ENCODE peak calls at places on chromosomes 11 and 22, in six cellular contexts. One of them, this sample, is unnamed.

GRCh38 chr11:71385091-71385490 is 63.1 kb downstream of the DHCR7 start:
- DNase-seq in ovary: no peak
- DNase-seq in brain microvascular endothelial cell: no peak
- DNase-seq in CD8-positive, alpha-beta T cell: no peak
- DNase-seq in coronary artery: no peak
- DNase-seq in testis: no peak
- DNase-seq in this sample: no peak

GRCh38 chr11:9273430-9274336 is 8.5 kb upstream of the DENND5A start:
- DNase-seq in ovary: no peak
- DNase-seq in brain microvascular endothelial cell: no peak
- DNase-seq in CD8-positive, alpha-beta T cell: no peak
- DNase-seq in coronary artery: no peak
- DNase-seq in testis: no peak
- DNase-seq in this sample: no peak

GRCh38 chr11:10785146-10785474 is 23.6 kb downstream of the EIF4G2 start:
- DNase-seq in ovary: no peak
- DNase-seq in brain microvascular endothelial cell: no peak
- DNase-seq in CD8-positive, alpha-beta T cell: no peak
- DNase-seq in coronary artery: no peak
- DNase-seq in testis: no peak
- DNase-seq in this sample: no peak

GRCh38 chr11:120324932-120325810 is at the start of gene TLCD5:
- DNase-seq in ovary: peak
- DNase-seq in brain microvascular endothelial cell: peak
- DNase-seq in CD8-positive, alpha-beta T cell: peak
- DNase-seq in coronary artery: peak
- DNase-seq in testis: peak
- DNase-seq in this sample: no peak

GRCh38 chr11:117861151-117862018 is 15.1 kb downstream of the FXYD6 start:
- DNase-seq in ovary: no peak
- DNase-seq in brain microvascular endothelial cell: no peak
- DNase-seq in CD8-positive, alpha-beta T cell: no peak
- DNase-seq in coronary artery: peak
- DNase-seq in testis: peak
- DNase-seq in this sample: no peak

GRCh38 chr22:17542452-17542851 is 20.8 kb upstream of the SLC25A18 start:
- DNase-seq in ovary: no peak
- DNase-seq in brain microvascular endothelial cell: no peak
- DNase-seq in CD8-positive, alpha-beta T cell: no peak
- DNase-seq in coronary artery: no peak
- DNase-seq in testis: no peak
- DNase-seq in this sample: no peak

GRCh38 chr11:13368041-13368446 is 90.5 kb downstream of the BMAL1 start:
- DNase-seq in ovary: no peak
- DNase-seq in brain microvascular endothelial cell: peak
- DNase-seq in CD8-positive, alpha-beta T cell: no peak
- DNase-seq in coronary artery: no peak
- DNase-seq in testis: no peak
- DNase-seq in this sample: peak

GRCh38 chr11:103609117-103610066 is 427.0 kb upstream of the DDI1 start:
- DNase-seq in ovary: no peak
- DNase-seq in brain microvascular endothelial cell: peak
- DNase-seq in CD8-positive, alpha-beta T cell: no peak
- DNase-seq in coronary artery: no peak
- DNase-seq in testis: no peak
- DNase-seq in this sample: peak

GRCh38 chr11:76791861-76792260 is 8.7 kb downstream of the TSKU start:
- DNase-seq in ovary: no peak
- DNase-seq in brain microvascular endothelial cell: peak
- DNase-seq in CD8-positive, alpha-beta T cell: no peak
- DNase-seq in coronary artery: peak
- DNase-seq in testis: no peak
- DNase-seq in this sample: no peak

GRCh38 chr22:40747361-40747760 is 68.1 kb downstream of the MCHR1 start:
- DNase-seq in ovary: no peak
- DNase-seq in brain microvascular endothelial cell: no peak
- DNase-seq in CD8-positive, alpha-beta T cell: no peak
- DNase-seq in coronary artery: no peak
- DNase-seq in testis: no peak
- DNase-seq in this sample: no peak

GRCh38 chr11:83410605-83411565 is 124.7 kb upstream of the CCDC90B start:
- DNase-seq in ovary: no peak
- DNase-seq in brain microvascular endothelial cell: no peak
- DNase-seq in CD8-positive, alpha-beta T cell: no peak
- DNase-seq in coronary artery: no peak
- DNase-seq in testis: no peak
- DNase-seq in this sample: no peak

GRCh38 chr22:27173530-27173929 is 516.1 kb downstream of the MIAT start:
- DNase-seq in ovary: no peak
- DNase-seq in brain microvascular endothelial cell: no peak
- DNase-seq in CD8-positive, alpha-beta T cell: no peak
- DNase-seq in coronary artery: no peak
- DNase-seq in testis: no peak
- DNase-seq in this sample: no peak

GRCh38 chr22:43945632-43946390 is 9.4 kb upstream of the SAMM50 start:
- DNase-seq in ovary: no peak
- DNase-seq in brain microvascular endothelial cell: peak
- DNase-seq in CD8-positive, alpha-beta T cell: peak
- DNase-seq in coronary artery: no peak
- DNase-seq in testis: peak
- DNase-seq in this sample: no peak

GRCh38 chr11:75576445-75577049 is 14.5 kb downstream of the SERPINH1 start:
- DNase-seq in ovary: peak
- DNase-seq in brain microvascular endothelial cell: peak
- DNase-seq in CD8-positive, alpha-beta T cell: no peak
- DNase-seq in coronary artery: no peak
- DNase-seq in testis: peak
- DNase-seq in this sample: no peak

GRCh38 chr11:108886608-108887007 is 221.7 kb downstream of the DDX10 start:
- DNase-seq in ovary: no peak
- DNase-seq in brain microvascular endothelial cell: peak
- DNase-seq in CD8-positive, alpha-beta T cell: no peak
- DNase-seq in coronary artery: no peak
- DNase-seq in testis: no peak
- DNase-seq in this sample: peak

GRCh38 chr11:19846654-19847330 is 134.2 kb downstream of the NAV2 start:
- DNase-seq in ovary: peak
- DNase-seq in brain microvascular endothelial cell: peak
- DNase-seq in CD8-positive, alpha-beta T cell: no peak
- DNase-seq in coronary artery: peak
- DNase-seq in testis: no peak
- DNase-seq in this sample: no peak

GRCh38 chr11:14584595-14584994 is 59.0 kb upstream of the PDE3B start:
- DNase-seq in ovary: no peak
- DNase-seq in brain microvascular endothelial cell: no peak
- DNase-seq in CD8-positive, alpha-beta T cell: no peak
- DNase-seq in coronary artery: no peak
- DNase-seq in testis: no peak
- DNase-seq in this sample: no peak

GRCh38 chr11:62599069-62599696 is 2.5 kb downstream of the MTA2 start:
- DNase-seq in ovary: peak
- DNase-seq in brain microvascular endothelial cell: peak
- DNase-seq in CD8-positive, alpha-beta T cell: peak
- DNase-seq in coronary artery: peak
- DNase-seq in testis: peak
- DNase-seq in this sample: peak

GRCh38 chr11:71489311-71490043 is 36.5 kb downstream of the NADSYN1 start:
- DNase-seq in ovary: no peak
- DNase-seq in brain microvascular endothelial cell: peak
- DNase-seq in CD8-positive, alpha-beta T cell: no peak
- DNase-seq in coronary artery: no peak
- DNase-seq in testis: no peak
- DNase-seq in this sample: peak

GRCh38 chr22:27220349-27220748 is 563.0 kb downstream of the MIAT start:
- DNase-seq in ovary: no peak
- DNase-seq in brain microvascular endothelial cell: peak
- DNase-seq in CD8-positive, alpha-beta T cell: no peak
- DNase-seq in coronary artery: peak
- DNase-seq in testis: no peak
- DNase-seq in this sample: peak

GRCh38 chr22:32106930-32107329 is 52.2 kb downstream of the C22orf42 start:
- DNase-seq in ovary: no peak
- DNase-seq in brain microvascular endothelial cell: no peak
- DNase-seq in CD8-positive, alpha-beta T cell: no peak
- DNase-seq in coronary artery: no peak
- DNase-seq in testis: no peak
- DNase-seq in this sample: no peak

GRCh38 chr11:10395196-10395897 is 59.7 kb upstream of the AMPD3 start:
- DNase-seq in ovary: no peak
- DNase-seq in brain microvascular endothelial cell: no peak
- DNase-seq in CD8-positive, alpha-beta T cell: no peak
- DNase-seq in coronary artery: no peak
- DNase-seq in testis: no peak
- DNase-seq in this sample: no peak

GRCh38 chr22:45867118-45867905 is 109.7 kb downstream of the WNT7B start:
- DNase-seq in ovary: no peak
- DNase-seq in brain microvascular endothelial cell: no peak
- DNase-seq in CD8-positive, alpha-beta T cell: no peak
- DNase-seq in coronary artery: no peak
- DNase-seq in testis: peak
- DNase-seq in this sample: no peak
- TF ChIP-seq CTCF in ovary: peak
- TF ChIP-seq CTCF in brain microvascular endothelial cell: no peak
- TF ChIP-seq CTCF in CD8-positive, alpha-beta T cell: no peak
- TF ChIP-seq CTCF in coronary artery: no peak
- TF ChIP-seq CTCF in testis: peak
- TF ChIP-seq CTCF in this sample: peak

GRCh38 chr11:113192121-113192925 is 122.1 kb upstream of the TTC12 start:
- DNase-seq in ovary: no peak
- DNase-seq in brain microvascular endothelial cell: no peak
- DNase-seq in CD8-positive, alpha-beta T cell: no peak
- DNase-seq in coronary artery: no peak
- DNase-seq in testis: no peak
- DNase-seq in this sample: no peak

GRCh38 chr11:113197456-113197855 is 116.9 kb upstream of the TTC12 start:
- DNase-seq in ovary: no peak
- DNase-seq in brain microvascular endothelial cell: no peak
- DNase-seq in CD8-positive, alpha-beta T cell: no peak
- DNase-seq in coronary artery: no peak
- DNase-seq in testis: no peak
- DNase-seq in this sample: no peak

GRCh38 chr11:113193077-113193476 is 121.3 kb upstream of the TTC12 start:
- DNase-seq in ovary: no peak
- DNase-seq in brain microvascular endothelial cell: no peak
- DNase-seq in CD8-positive, alpha-beta T cell: no peak
- DNase-seq in coronary artery: no peak
- DNase-seq in testis: no peak
- DNase-seq in this sample: no peak

GRCh38 chr11:113195728-113196127 is 118.7 kb upstream of the TTC12 start:
- DNase-seq in ovary: no peak
- DNase-seq in brain microvascular endothelial cell: no peak
- DNase-seq in CD8-positive, alpha-beta T cell: no peak
- DNase-seq in coronary artery: no peak
- DNase-seq in testis: no peak
- DNase-seq in this sample: no peak

DNA sequence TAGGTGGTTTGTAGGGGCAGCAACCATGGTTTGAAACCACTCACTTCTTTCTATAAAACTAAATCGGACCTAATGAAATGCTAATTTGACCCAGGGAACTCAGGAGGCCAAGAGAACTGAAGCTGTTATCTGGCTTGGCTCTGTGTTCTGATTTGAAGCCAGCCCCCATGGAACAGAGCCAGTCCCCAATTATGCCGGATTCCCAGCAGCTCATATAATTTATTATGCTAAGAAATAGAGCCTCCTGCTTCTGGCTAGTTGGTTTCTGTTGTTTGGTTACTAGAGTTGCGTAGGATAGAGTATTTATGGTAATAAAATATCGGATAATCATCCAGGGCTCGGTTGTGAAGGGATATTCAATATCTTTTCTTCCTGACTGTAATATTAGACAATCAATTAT is 120.5 kb upstream of the TTC12 start:
- DNase-seq in ovary: peak
- DNase-seq in brain microvascular endothelial cell: no peak
- DNase-seq in CD8-positive, alpha-beta T cell: no peak
- DNase-seq in coronary artery: no peak
- DNase-seq in testis: peak
- DNase-seq in this sample: no peak
- H3K27ac ChIP-seq in ovary: peak
- H3K27ac ChIP-seq in brain microvascular endothelial cell: no peak
- H3K27ac ChIP-seq in CD8-positive, alpha-beta T cell: no peak
- H3K27ac ChIP-seq in coronary artery: no peak
- H3K27ac ChIP-seq in testis: no peak
- H3K27ac ChIP-seq in this sample: no peak

DNA sequence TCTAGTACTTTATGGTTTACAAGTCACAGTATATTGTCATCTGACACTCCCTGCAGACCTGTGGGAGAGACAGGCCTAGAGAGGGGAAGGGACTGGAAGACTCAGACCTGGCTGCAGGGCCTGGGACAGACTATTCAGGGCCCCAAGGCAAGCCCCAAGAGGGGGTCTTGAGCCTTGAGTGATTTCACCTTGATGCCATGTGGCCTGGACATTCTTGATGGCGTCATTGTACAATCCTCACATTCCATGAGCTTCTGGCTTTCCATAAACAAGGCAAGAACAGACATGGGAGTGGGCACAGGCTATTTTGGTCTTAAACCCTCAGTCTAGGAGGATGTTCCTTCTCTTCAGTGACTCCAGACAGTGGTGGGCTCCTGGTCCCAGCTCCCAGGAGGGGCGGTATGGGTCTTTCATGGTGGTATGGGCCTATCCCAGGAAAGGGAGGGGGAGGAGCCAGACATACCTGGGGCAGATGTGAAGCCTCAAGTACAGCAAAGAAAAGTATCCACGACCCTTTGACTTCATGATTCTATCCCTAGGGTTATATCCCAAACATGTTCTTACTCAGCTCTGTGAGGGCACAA is 1.8 kb upstream of the TBC1D10A start:
- DNase-seq in ovary: no peak
- DNase-seq in brain microvascular endothelial cell: no peak
- DNase-seq in CD8-positive, alpha-beta T cell: no peak
- DNase-seq in coronary artery: peak
- DNase-seq in testis: no peak
- DNase-seq in this sample: no peak
- TF ChIP-seq CTCF in ovary: no peak
- TF ChIP-seq CTCF in brain microvascular endothelial cell: no peak
- TF ChIP-seq CTCF in CD8-positive, alpha-beta T cell: no peak
- TF ChIP-seq CTCF in coronary artery: no peak
- TF ChIP-seq CTCF in testis: no peak
- TF ChIP-seq CTCF in this sample: no peak

DNA sequence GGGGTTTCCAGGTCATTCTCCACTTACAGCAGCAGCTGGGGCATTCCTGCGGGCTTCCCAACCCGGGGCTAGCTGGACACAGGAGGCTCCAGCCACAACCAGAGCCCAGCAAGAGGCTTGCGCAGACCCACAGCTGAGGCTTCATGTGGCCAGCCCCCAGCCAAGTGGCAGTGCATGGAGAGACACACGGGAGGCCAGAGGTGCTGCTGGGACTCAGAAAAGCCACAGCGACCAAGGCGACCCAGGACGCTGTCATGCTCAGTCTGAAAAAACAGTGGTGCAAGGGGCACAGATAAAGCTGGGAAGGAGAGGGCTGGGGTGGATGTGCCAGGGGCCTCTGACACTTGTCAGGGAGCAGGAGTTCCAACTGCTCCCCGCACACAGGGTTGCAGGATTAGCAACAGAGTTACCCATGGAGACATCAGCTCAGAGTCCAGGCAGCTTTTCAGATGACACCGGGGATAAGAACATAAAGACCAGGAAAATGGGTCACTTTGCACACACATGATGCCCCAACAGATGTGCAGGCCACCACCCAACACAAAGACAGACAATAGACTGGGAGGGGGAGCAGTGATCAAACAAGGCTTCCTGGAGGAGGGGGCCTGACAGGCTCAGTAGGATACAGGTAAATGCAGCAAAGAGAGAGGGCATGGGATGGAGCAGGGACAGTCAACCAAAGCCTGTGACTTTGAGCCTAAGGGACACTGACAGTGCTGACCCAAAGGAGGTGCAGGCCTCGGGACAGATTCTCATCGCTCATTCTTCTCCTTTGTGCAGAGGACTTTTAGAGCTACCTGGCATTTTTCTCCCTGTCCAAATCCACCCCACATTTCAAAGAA is 6.9 kb upstream of the NEAT1 start:
- DNase-seq in ovary: peak
- DNase-seq in brain microvascular endothelial cell: no peak
- DNase-seq in CD8-positive, alpha-beta T cell: no peak
- DNase-seq in coronary artery: peak
- DNase-seq in testis: peak
- DNase-seq in this sample: no peak
- H3K27ac ChIP-seq in ovary: no peak
- H3K27ac ChIP-seq in brain microvascular endothelial cell: peak
- H3K27ac ChIP-seq in CD8-positive, alpha-beta T cell: no peak
- H3K27ac ChIP-seq in coronary artery: peak
- H3K27ac ChIP-seq in testis: no peak
- H3K27ac ChIP-seq in this sample: no peak